ENCODE peak calls at places on chromosomes 2 and 18, in ten cellular contexts. D is psoas muscle; B is left ventricle myocardium inferior; U is fibroblast of lung; P is coronary artery; W is hepatocyte; H is gastrocnemius medialis; Y is A549; M is Peyer's patch; R is effector memory CD4-positive, alpha-beta T cell. Z is an unnamed sample.

GRCh38 chr2:7813541-7814310 is 868.1 kb upstream of the ID2 start:
- DNase-seq in D (no peak), B (no peak), U (peak), P (no peak), W (no peak), H (no peak), Y (no peak), M (no peak), R (no peak), Z (no peak)

GRCh38 chr2:219398721-219399333 is 11.1 kb upstream of the DNPEP start:
- DNase-seq in D (peak), B (no peak), U (no peak), P (no peak), W (peak), H (peak), Y (peak), M (no peak), R (no peak), Z (no peak)

GRCh38 chr2:207330912-207331311 is 165.2 kb upstream of the KLF7 start:
- DNase-seq in D (no peak), B (no peak), U (peak), P (no peak), W (peak), H (no peak), Y (peak), M (no peak), R (no peak), Z (no peak)

GRCh38 chr2:233990261-233990798 is 60.2 kb upstream of the SPP2 start:
- DNase-seq in D (no peak), B (no peak), U (peak), P (no peak), W (no peak), H (no peak), Y (no peak), M (peak), R (peak), Z (no peak)

GRCh38 chr2:151518802-151519201 is 109.1 kb downstream of the RIF1 start:
- DNase-seq in D (no peak), B (no peak), U (peak), P (no peak), W (no peak), H (no peak), Y (no peak), M (no peak), R (no peak), Z (no peak)

GRCh38 chr18:22494771-22495170 is 77.1 kb upstream of the CTAGE1 start:
- DNase-seq in D (no peak), B (no peak), U (peak), P (no peak), W (no peak), H (no peak), Y (no peak), M (no peak), R (no peak), Z (no peak)

GRCh38 chr2:191218292-191218898 is 26.8 kb upstream of the MYO1B start:
- DNase-seq in D (no peak), B (no peak), U (peak), P (no peak), W (peak), H (no peak), Y (peak), M (peak), R (no peak), Z (peak)

GRCh38 chr2:191917967-191918651 is 71.2 kb upstream of the CAVIN2 start:
- DNase-seq in D (no peak), B (no peak), U (no peak), P (no peak), W (no peak), H (no peak), Y (no peak), M (no peak), R (no peak), Z (no peak)

GRCh38 chr2:129354662-129355061 is 624.8 kb upstream of the RAB6C start:
- DNase-seq in D (no peak), B (no peak), U (no peak), P (no peak), W (no peak), H (no peak), Y (no peak), M (no peak), R (no peak), Z (peak)

GRCh38 chr2:145012214-145012670 is 492.3 kb upstream of the ZEB2 start:
- DNase-seq in D (no peak), B (peak), U (peak), P (no peak), W (peak), H (no peak), Y (peak), M (no peak), R (no peak), Z (peak)

GRCh38 chr2:115194623-115195022 is 752.2 kb downstream of the DPP10 start:
- DNase-seq in D (no peak), B (no peak), U (no peak), P (no peak), W (no peak), H (no peak), Y (peak), M (no peak), R (no peak), Z (no peak)

GRCh38 chr2:186484062-186484735 is 1.9 kb upstream of the ZC3H15 start:
- DNase-seq in D (no peak), B (no peak), U (no peak), P (no peak), W (peak), H (no peak), Y (no peak), M (no peak), R (no peak), Z (no peak)

GRCh38 chr2:24123212-24124002 is at the start of the genes FAM228B and PFN4:
- DNase-seq in D (peak), B (peak), U (peak), P (peak), W (peak), H (peak), Y (peak), M (peak), R (no peak), Z (peak)

GRCh38 chr2:198456418-198456817 is 652.0 kb downstream of the PLCL1 start:
- DNase-seq in D (no peak), B (no peak), U (peak), P (no peak), W (no peak), H (no peak), Y (no peak), M (no peak), R (no peak), Z (no peak)

GRCh38 chr2:172092716-172093415 is 7.6 kb downstream of the DLX1 start:
- DNase-seq in D (no peak), B (no peak), U (no peak), P (no peak), W (no peak), H (no peak), Y (no peak), M (no peak), R (no peak), Z (peak)

GRCh38 chr18:36635414-36636096 is 193.2 kb downstream of the TPGS2 start:
- DNase-seq in D (no peak), B (no peak), U (no peak), P (no peak), W (no peak), H (no peak), Y (no peak), M (no peak), R (no peak), Z (no peak)

GRCh38 chr2:133424876-133425275 is 143.4 kb downstream of the NCKAP5 start:
- DNase-seq in D (no peak), B (no peak), U (peak), P (no peak), W (no peak), H (no peak), Y (peak), M (no peak), R (no peak), Z (no peak)

GRCh38 chr2:219597552-219598307 is at the start of gene STK11IP:
- DNase-seq in D (peak), B (peak), U (peak), P (peak), W (peak), H (peak), Y (peak), M (peak), R (peak), Z (peak)

GRCh38 chr2:37827911-37828411 is 97.1 kb upstream of the RMDN2 start:
- DNase-seq in D (no peak), B (no peak), U (peak), P (no peak), W (no peak), H (no peak), Y (no peak), M (no peak), R (no peak), Z (peak)

GRCh38 chr2:157345647-157346389 is 20.2 kb upstream of the ERMN start:
- DNase-seq in D (no peak), B (no peak), U (no peak), P (no peak), W (no peak), H (no peak), Y (no peak), M (no peak), R (no peak), Z (peak)

GRCh38 chr2:19664651-19665050 is 237.1 kb downstream of the TTC32 start:
- DNase-seq in D (no peak), B (no peak), U (peak), P (no peak), W (no peak), H (no peak), Y (no peak), M (no peak), R (no peak), Z (peak)

GRCh38 chr18:24315170-24315569 is 82.5 kb downstream of the OSBPL1A start:
- DNase-seq in D (no peak), B (no peak), U (peak), P (no peak), W (no peak), H (no peak), Y (no peak), M (no peak), R (no peak), Z (no peak)

GRCh38 chr18:13581055-13581454 is 145.3 kb downstream of the FAM210A start:
- DNase-seq in D (no peak), B (no peak), U (no peak), P (no peak), W (no peak), H (no peak), Y (no peak), M (no peak), R (no peak), Z (no peak)

GRCh38 chr2:241771286-241772062 is 5.1 kb upstream of the GAL3ST2 start:
- DNase-seq in D (peak), B (no peak), U (peak), P (peak), W (no peak), H (no peak), Y (no peak), M (no peak), R (no peak), Z (peak)

GRCh38 chr2:156400704-156401678 is 35.2 kb upstream of the GPD2 start:
- DNase-seq in D (peak), B (peak), U (peak), P (no peak), W (peak), H (peak), Y (peak), M (peak), R (peak), Z (peak)

GRCh38 chr2:100895402-100895801 is 75.5 kb downstream of the NPAS2 start:
- DNase-seq in D (no peak), B (peak), U (no peak), P (no peak), W (no peak), H (no peak), Y (no peak), M (no peak), R (no peak), Z (no peak)

GRCh38 chr2:220811115-220811514 is 761.0 kb downstream of the EPHA4 start:
- DNase-seq in D (no peak), B (no peak), U (peak), P (no peak), W (no peak), H (no peak), Y (peak), M (no peak), R (no peak), Z (no peak)

GRCh38 chr18:77262655-77263470 is 13.2 kb downstream of the GALR1 start:
- DNase-seq in D (no peak), B (no peak), U (no peak), P (no peak), W (peak), H (no peak), Y (peak), M (no peak), R (no peak), Z (no peak)

GRCh38 chr2:119366161-119366648 is 429 bp downstream of the C2orf76 start:
- DNase-seq in D (no peak), B (no peak), U (peak), P (no peak), W (peak), H (no peak), Y (peak), M (peak), R (no peak), Z (no peak)

GRCh38 chr2:227079726-227080125 is 84.3 kb downstream of the COL4A4 start:
- DNase-seq in D (no peak), B (no peak), U (peak), P (no peak), W (no peak), H (no peak), Y (no peak), M (no peak), R (no peak), Z (no peak)

GRCh38 chr2:82992948-82993347 is 1466.1 kb downstream of the SUCLG1 start:
- DNase-seq in D (no peak), B (no peak), U (no peak), P (no peak), W (no peak), H (no peak), Y (no peak), M (no peak), R (no peak), Z (no peak)
- H3K27ac ChIP-seq in D (no peak), B (no peak), U (no peak), P (no peak), W (no peak), H (no peak), Y (no peak), M (no peak), R (no peak), Z (no peak)

GRCh38 chr18:8301427-8302172 is 307.6 kb upstream of the RAB12 start:
- DNase-seq in D (no peak), B (no peak), U (peak), P (no peak), W (peak), H (no peak), Y (no peak), M (no peak), R (no peak), Z (peak)

GRCh38 chr18:8303151-8303770 is 306.0 kb upstream of the RAB12 start:
- DNase-seq in D (no peak), B (no peak), U (peak), P (no peak), W (no peak), H (no peak), Y (no peak), M (no peak), R (no peak), Z (no peak)

GRCh38 chr18:8298186-8298585 is 311.1 kb upstream of the RAB12 start:
- DNase-seq in D (no peak), B (no peak), U (peak), P (no peak), W (no peak), H (no peak), Y (no peak), M (no peak), R (no peak), Z (no peak)

GRCh38 chr18:8299054-8299708 is 310.1 kb upstream of the RAB12 start:
- DNase-seq in D (no peak), B (no peak), U (no peak), P (no peak), W (no peak), H (no peak), Y (no peak), M (no peak), R (no peak), Z (no peak)

DNA sequence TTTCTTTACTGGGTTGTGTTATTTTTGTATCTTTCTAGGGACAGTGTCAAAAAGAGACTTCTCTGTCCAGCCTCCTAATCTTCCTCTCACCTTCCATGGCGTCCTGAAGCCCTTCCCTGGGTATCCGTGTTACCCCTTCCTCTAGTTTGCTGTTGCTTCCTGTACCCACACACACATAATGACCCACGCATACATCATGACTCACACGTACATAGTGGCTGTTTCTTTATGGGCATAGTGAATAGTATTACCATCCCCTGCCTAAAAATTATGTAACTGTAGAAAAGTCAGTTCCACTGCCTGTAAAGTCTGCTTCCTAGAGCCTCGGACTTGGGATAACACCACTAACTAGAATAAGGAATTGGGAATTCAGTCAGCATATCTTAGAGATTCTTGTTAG is 308.5 kb upstream of the RAB12 start:
- DNase-seq in D (no peak), B (no peak), U (peak), P (no peak), W (no peak), H (no peak), Y (no peak), M (no peak), R (no peak), Z (no peak)
- H3K27ac ChIP-seq in D (no peak), B (no peak), U (no peak), P (no peak), W (no peak), H (no peak), Y (no peak), M (no peak), R (no peak), Z (no peak)

GRCh38 chr2:118309201-118310015 is 221.1 kb downstream of the INSIG2 start:
- DNase-seq in D (no peak), B (no peak), U (no peak), P (no peak), W (no peak), H (no peak), Y (no peak), M (no peak), R (no peak), Z (peak)

GRCh38 chr2:118310016-118310877 is 222.0 kb downstream of the INSIG2 start:
- DNase-seq in D (peak), B (no peak), U (peak), P (no peak), W (peak), H (no peak), Y (no peak), M (no peak), R (peak), Z (peak)

GRCh38 chr2:118312963-118313756 is 224.9 kb downstream of the INSIG2 start:
- DNase-seq in D (no peak), B (no peak), U (no peak), P (no peak), W (no peak), H (peak), Y (no peak), M (no peak), R (no peak), Z (peak)

GRCh38 chr2:118307864-118308263 is 219.6 kb downstream of the INSIG2 start:
- DNase-seq in D (no peak), B (no peak), U (no peak), P (no peak), W (no peak), H (no peak), Y (no peak), M (no peak), R (no peak), Z (no peak)

DNA sequence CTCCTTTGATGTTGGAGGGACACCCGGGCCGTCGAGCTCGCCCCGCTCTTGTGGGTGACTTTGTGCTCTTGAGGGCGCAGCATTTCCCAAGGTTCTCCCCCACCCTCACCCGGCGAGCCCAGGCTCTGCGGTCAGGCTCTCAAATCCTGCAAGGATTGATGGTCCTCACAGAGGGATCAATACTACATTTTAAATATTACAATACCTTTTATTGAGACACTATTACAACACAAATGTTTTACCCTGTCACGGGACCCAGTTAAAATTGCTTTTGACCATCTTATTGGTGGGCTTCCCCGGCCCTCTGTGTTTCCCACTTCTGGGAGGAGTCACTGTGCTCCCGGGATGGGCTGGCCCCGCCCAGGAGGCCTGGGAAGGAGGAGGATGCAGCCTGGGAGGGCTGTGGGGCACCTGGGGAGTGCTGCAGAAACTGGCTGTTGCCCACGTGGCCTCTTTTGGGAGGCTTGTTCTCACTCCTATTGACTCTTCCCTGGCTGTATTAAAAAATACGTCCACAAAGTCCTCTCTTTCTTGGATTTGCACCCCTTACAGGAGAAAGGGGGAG is 222.7 kb downstream of the INSIG2 start:
- DNase-seq in D (peak), B (no peak), U (no peak), P (no peak), W (peak), H (no peak), Y (no peak), M (no peak), R (no peak), Z (peak)
- H3K27ac ChIP-seq in D (peak), B (no peak), U (no peak), P (no peak), W (peak), H (peak), Y (no peak), M (no peak), R (peak), Z (no peak)

GRCh38 chr2:205069928-205070327 is 524.7 kb downstream of the PARD3B start:
- DNase-seq in D (no peak), B (no peak), U (no peak), P (no peak), W (no peak), H (no peak), Y (no peak), M (no peak), R (no peak), Z (no peak)
- H3K27ac ChIP-seq in D (no peak), B (no peak), U (no peak), P (no peak), W (no peak), H (no peak), Y (no peak), M (no peak), R (no peak), Z (no peak)

GRCh38 chr2:85237849-85238570 is 89.8 kb downstream of the TGOLN2 start:
- DNase-seq in D (no peak), B (no peak), U (no peak), P (no peak), W (no peak), H (no peak), Y (no peak), M (no peak), R (no peak), Z (peak)
- H3K27ac ChIP-seq in D (no peak), B (no peak), U (no peak), P (no peak), W (no peak), H (no peak), Y (no peak), M (no peak), R (no peak), Z (peak)

GRCh38 chr2:153663371-153663770 is 184.8 kb upstream of the RPRM start:
- DNase-seq in D (no peak), B (no peak), U (no peak), P (no peak), W (no peak), H (no peak), Y (no peak), M (no peak), R (no peak), Z (no peak)

GRCh38 chr2:153668923-153669322 is 190.4 kb upstream of the RPRM start:
- DNase-seq in D (no peak), B (no peak), U (no peak), P (no peak), W (no peak), H (no peak), Y (no peak), M (no peak), R (no peak), Z (no peak)

GRCh38 chr2:153667475-153667874 is 188.9 kb upstream of the RPRM start:
- DNase-seq in D (no peak), B (no peak), U (no peak), P (no peak), W (no peak), H (no peak), Y (no peak), M (no peak), R (no peak), Z (no peak)
- H3K27ac ChIP-seq in D (no peak), B (no peak), U (no peak), P (no peak), W (no peak), H (no peak), Y (no peak), M (no peak), R (no peak), Z (no peak)

DNA sequence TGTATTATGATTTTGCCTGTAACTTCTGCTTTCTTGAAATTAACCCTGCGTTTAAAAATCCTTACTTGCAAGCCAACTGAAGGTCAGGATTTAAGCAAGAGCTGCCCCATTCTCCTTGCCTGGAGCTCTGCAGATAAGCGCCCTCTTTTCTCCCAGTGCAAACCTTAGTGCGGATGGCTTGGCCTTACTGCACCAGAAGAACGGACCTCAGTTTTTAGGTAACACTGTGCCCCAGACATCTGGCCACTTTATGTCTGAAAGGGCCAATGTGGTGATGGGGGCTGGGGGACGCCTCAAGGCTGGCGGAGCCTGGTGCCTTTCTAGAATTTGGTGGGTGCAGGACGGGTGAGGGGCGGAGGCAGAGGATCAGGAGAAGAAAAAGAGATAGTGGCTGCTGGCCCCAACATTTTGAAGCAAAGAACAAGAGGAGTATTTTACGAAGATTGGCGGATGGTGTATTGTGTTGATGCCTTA is 718 bp upstream of the TNFRSF11A start:
- DNase-seq in D (no peak), B (no peak), U (no peak), P (no peak), W (no peak), H (no peak), Y (no peak), M (no peak), R (no peak), Z (peak)
- H3K27ac ChIP-seq in D (no peak), B (no peak), U (no peak), P (no peak), W (no peak), H (no peak), Y (peak), M (no peak), R (no peak), Z (no peak)

Z was measured in neural progenitor cell.